ENCODE peak calls at places on chromosomes 4 and X, in four cellular contexts. M is kidney epithelial cell; Z is activated CD8-positive, alpha-beta T cell treated with anti-CD3 and anti-CD28 coated beads for 36 hours; C is heart left ventricle. T is an unnamed sample.

GRCh38 chrX:15598031-15598430 is 2.7 kb downstream of the ACE2 start:
- DNase-seq in M (no peak), Z (no peak), C (no peak), T (no peak)

GRCh38 chr4:75289843-75290616 is 224.2 kb downstream of the RCHY1 start:
- DNase-seq in M (no peak), Z (no peak), C (no peak), T (peak)

GRCh38 chrX:34879876-34880275 is 62.7 kb upstream of the FAM47B start:
- DNase-seq in M (no peak), Z (no peak), C (no peak), T (no peak)

GRCh38 chr4:100517864-100518341 is at the start of gene EMCN:
- DNase-seq in M (no peak), Z (no peak), C (peak), T (no peak)

GRCh38 chrX:31168596-31168995 is 96.8 kb upstream of the FTHL17 start:
- DNase-seq in M (no peak), Z (no peak), C (no peak), T (peak)

GRCh38 chr4:25861951-25862410 is 807 bp downstream of the SEL1L3 start:
- DNase-seq in M (no peak), Z (peak), C (no peak), T (peak)

GRCh38 chr4:137768881-137769280 is 236.6 kb upstream of the PCDH18 start:
- DNase-seq in M (no peak), Z (no peak), C (no peak), T (no peak)

GRCh38 chrX:42524374-42524773 is 253.6 kb downstream of the PPP1R2C start:
- DNase-seq in M (peak), Z (no peak), C (no peak), T (no peak)

GRCh38 chr4:42995343-42995944 is 102.9 kb downstream of the GRXCR1 start:
- DNase-seq in M (peak), Z (no peak), C (no peak), T (peak)

GRCh38 chr4:178784491-178784890 is 1342.3 kb upstream of the AGA start:
- DNase-seq in M (no peak), Z (no peak), C (no peak), T (no peak)

GRCh38 chr4:2907226-2907625 is 56.0 kb downstream of the NOP14 start:
- DNase-seq in M (no peak), Z (no peak), C (no peak), T (no peak)

GRCh38 chr4:174080361-174080760 is 203.1 kb downstream of the FBXO8 start:
- DNase-seq in M (no peak), Z (no peak), C (no peak), T (no peak)

GRCh38 chrX:11351375-11352295 is 58.4 kb downstream of the AMELX start:
- DNase-seq in M (no peak), Z (no peak), C (peak), T (no peak)

GRCh38 chr4:53354012-53354722 is 11.7 kb downstream of the SCFD2 start:
- DNase-seq in M (no peak), Z (no peak), C (no peak), T (no peak)

GRCh38 chr4:142512161-142512560 is 333.9 kb downstream of the INPP4B start:
- DNase-seq in M (no peak), Z (no peak), C (no peak), T (no peak)

GRCh38 chrX:34638116-34638515 is 19.0 kb downstream of the TMEM47 start:
- DNase-seq in M (no peak), Z (no peak), C (no peak), T (no peak)

GRCh38 chr4:54316139-54316538 is 87.0 kb downstream of the PDGFRA start:
- DNase-seq in M (no peak), Z (no peak), C (no peak), T (no peak)

GRCh38 chr4:169975837-169976796 is 50.1 kb downstream of the MFAP3L start:
- DNase-seq in M (no peak), Z (no peak), C (no peak), T (no peak)
- TF ChIP-seq CTCF in M (no peak), Z (no peak), C (no peak), T (no peak)

GRCh38 chrX:19814778-19815177 is 72.6 kb downstream of the SH3KBP1 start:
- DNase-seq in M (no peak), Z (no peak), C (no peak), T (no peak)

GRCh38 chrX:19810370-19810769 is 77.0 kb downstream of the SH3KBP1 start:
- DNase-seq in M (no peak), Z (no peak), C (no peak), T (no peak)

GRCh38 chrX:19811807-19812604 is 75.4 kb downstream of the SH3KBP1 start:
- DNase-seq in M (peak), Z (peak), C (no peak), T (no peak)

GRCh38 chrX:19810809-19811208 is 76.6 kb downstream of the SH3KBP1 start:
- DNase-seq in M (no peak), Z (no peak), C (no peak), T (no peak)

GRCh38 chrX:19814240-19814639 is 73.2 kb downstream of the SH3KBP1 start:
- DNase-seq in M (no peak), Z (no peak), C (no peak), T (no peak)
- TF ChIP-seq CTCF in M (no peak), Z (no peak), C (no peak), T (no peak)

DNA sequence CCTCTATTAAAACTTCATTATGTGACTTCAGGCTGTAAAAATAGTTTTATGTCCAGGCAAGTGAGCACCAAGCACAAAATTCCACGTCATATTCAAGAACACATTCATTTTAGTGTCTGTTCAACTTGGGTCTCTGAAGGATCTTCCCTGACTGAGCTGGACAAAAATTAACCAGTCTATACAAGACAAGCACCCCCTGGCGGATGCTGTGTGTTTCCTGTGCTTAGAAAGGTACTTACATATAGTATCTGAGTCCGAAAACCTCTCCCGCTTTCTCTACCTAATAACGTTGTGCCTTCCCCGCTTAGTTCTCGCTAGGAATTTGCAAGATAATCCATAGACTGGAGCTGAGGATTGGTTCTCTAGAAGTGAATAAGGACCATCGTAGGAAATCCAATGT is 2214.5 kb upstream of the TENM3 start:
- DNase-seq in M (no peak), Z (peak), C (no peak), T (no peak)
- TF ChIP-seq CTCF in M (peak), Z (no peak), C (no peak), T (peak)

DNA sequence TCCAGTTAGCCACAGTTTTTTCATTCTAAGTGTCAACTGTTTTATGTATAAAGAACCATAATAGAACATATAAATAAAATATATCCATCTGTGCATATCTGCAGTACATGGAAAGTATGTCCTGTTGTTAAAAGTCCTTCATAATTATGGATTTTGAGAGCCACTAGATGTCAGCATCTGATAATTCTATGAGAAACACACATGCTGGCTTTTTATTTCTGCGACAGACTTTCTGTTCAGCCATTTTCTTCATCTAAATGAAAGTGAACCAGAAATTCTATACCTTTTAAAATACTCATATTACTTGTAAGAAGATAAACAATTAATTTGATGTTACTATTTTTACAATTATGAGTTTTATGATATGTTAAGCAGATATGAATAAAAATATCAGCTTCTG is 251.4 kb downstream of the GPM6A start:
- DNase-seq in M (peak), Z (no peak), C (no peak), T (no peak)
- TF ChIP-seq CTCF in M (peak), Z (no peak), C (peak), T (no peak)

DNA sequence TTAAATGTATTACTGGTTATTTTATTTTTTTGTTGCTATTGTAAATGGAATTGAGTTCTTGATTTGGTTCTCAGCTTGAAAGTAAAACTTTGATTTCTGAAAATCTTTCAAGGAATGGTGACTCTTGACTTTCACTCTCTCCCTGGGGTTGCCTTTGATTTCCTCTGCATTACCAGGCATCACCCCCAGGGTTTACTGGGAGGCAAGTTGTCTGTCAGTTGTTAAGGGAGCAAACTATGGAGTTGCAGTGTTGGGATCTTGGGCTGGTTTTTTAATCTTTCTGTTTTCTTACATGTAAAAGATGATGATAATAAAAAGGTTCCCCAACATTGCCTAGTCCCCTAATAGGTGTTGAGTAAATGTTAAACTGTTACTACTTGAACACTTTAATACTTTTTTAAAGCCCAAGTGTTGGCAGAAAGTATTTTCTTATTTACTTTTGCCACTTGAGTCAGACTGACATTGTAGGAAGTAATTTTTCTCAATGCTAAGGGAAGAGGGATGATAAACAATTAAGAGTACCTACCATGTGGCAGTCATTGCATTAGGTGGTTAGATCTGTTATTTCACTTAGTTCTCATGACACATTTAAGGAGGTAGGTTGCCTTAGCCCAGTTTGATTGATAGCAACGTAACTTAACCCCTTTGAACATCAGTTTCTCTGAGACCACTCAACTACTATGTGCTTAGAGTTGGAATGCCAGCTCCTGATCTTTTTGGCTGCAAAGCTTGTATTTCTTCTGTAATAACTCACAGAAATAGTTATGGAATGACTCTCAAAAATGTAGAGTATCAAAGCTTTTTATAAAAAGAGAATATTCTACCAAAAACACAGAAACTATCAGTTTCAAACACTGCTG is 67.1 kb downstream of the DCLK2 start:
- DNase-seq in M (no peak), Z (no peak), C (no peak), T (no peak)
- TF ChIP-seq CTCF in M (peak), Z (no peak), C (no peak), T (no peak)

DNA sequence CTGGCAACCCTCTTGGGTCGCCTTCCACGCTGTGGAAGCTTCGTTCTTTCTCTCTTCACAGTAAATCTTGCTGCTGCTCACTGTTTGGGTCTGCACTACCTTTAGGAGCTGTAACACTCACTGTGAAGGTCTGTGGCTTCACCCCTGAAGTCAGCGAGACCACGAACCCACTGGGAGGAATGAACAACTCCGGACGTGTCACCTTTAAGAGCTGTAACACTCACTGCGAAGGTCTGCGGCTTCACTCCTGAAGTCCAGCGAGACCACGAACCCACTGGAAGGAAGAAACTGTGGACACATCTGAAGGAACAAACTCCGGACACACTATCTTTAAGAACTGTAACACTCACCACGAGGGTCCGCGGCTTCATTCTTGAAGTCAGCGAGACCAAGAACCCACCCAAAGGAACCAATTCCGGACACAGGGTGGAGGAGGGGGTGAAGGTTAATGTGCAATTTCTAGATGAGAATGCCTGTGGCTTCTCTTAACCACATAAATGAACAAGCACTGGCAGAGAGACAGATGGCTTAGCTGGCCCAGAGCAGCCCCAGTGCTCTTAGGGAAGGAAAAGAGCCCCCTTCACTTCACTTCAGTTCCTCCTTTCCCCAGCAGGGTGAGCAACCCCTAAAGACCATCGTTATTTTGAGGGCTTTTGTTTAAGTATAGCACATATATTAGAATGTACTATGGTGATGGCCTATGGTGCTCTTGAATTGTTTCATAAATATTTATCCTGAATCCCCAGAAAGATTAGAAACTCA is 73.0 kb downstream of the LUZP4 start:
- DNase-seq in M (peak), Z (peak), C (no peak), T (no peak)
- TF ChIP-seq CTCF in M (peak), Z (no peak), C (no peak), T (no peak)

DNA sequence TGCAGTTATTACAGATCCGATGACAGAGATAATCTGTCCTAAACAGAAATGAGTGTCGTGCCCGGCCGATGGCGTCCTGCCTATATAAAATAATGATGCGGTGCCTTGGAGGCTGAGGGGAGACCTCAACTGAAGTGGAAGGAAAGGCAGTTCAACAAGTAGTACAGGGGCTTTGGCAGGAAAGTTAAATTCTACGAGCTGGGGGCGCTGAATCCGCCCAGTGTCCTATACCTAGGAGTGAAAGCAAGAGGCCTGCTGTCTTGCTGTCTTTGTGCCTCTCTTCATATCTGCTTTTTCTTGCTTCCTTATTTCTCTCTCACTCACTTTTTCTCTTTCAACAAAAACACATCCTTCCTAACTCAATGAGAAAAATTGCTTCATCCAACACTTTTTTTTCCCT is 82.2 kb upstream of the PRPS2 start:
- DNase-seq in M (no peak), Z (peak), C (no peak), T (no peak)
- TF ChIP-seq CTCF in M (no peak), Z (peak), C (no peak), T (no peak)

GRCh38 chr4:89949782-89950387 is 55.2 kb downstream of the MMRN1 start:
- DNase-seq in M (no peak), Z (no peak), C (no peak), T (peak)
- TF ChIP-seq CTCF in M (peak), Z (no peak), C (peak), T (no peak)

DNA sequence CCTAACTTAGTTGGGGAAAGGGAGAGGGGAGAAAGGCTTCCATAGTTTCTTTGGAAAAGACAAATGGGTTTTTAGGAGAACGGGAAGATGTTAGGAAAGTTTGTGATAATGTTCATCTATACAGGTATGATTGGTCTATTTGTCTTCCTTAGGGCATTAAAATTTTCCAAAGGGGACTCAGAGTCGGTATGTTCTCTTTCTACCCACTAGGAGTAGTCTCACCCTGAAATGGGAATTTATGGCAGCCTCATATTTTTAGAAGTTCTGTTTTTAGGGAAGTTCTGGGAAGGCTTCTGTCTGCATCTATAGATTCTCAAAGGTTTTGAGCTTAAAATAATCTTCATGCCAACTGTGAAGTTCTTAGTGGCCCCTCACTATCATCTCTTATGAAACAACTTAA is 637.3 kb downstream of the ADGRL3 start:
- DNase-seq in M (no peak), Z (no peak), C (no peak), T (no peak)
- TF ChIP-seq CTCF in M (no peak), Z (no peak), C (no peak), T (no peak)

GRCh38 chr4:119679251-119679650 is 50.6 kb upstream of the PDE5A start:
- DNase-seq in M (no peak), Z (no peak), C (no peak), T (no peak)

GRCh38 chr4:119684463-119684862 is 55.9 kb upstream of the PDE5A start:
- DNase-seq in M (no peak), Z (no peak), C (no peak), T (no peak)

GRCh38 chr4:119678761-119679160 is 50.2 kb upstream of the PDE5A start:
- DNase-seq in M (no peak), Z (no peak), C (no peak), T (no peak)

GRCh38 chr4:119682080-119682479 is 53.5 kb upstream of the PDE5A start:
- DNase-seq in M (no peak), Z (no peak), C (no peak), T (no peak)

GRCh38 chr4:119683518-119683917 is 54.9 kb upstream of the PDE5A start:
- DNase-seq in M (no peak), Z (no peak), C (no peak), T (no peak)
- TF ChIP-seq CTCF in M (no peak), Z (no peak), C (no peak), T (no peak)

T was measured in GM20000.